ENCODE peak calls at places on chromosome 5, in five cellular contexts. Z is foreskin fibroblast, F is left lung, V is fibroblast of the aortic adventitia, H is Calu3. B is an unnamed sample.
A peak's percentile ranks its signal among the peaks of the same experiment; 100 is the strongest.

GRCh38 chr5:143968071-143968878 is 156.3 kb downstream of the HMHB1 start:
- DNase-seq in Z (peak; percentile 71), F (no peak), V (peak; percentile 87), H (peak; percentile 34), B (peak; percentile 37)

GRCh38 chr5:72611111-72611724 is 104.0 kb upstream of the ZNF366 start:
- DNase-seq in Z (peak; percentile 76), F (peak; percentile 86), V (peak; percentile 81), H (peak; percentile 74), B (peak; percentile 63)

GRCh38 chr5:86766103-86766502 is 148.4 kb downstream of the COX7C start:
- DNase-seq in Z (no peak), F (no peak), V (no peak), H (no peak), B (no peak)

GRCh38 chr5:162683280-162683679 is 615.7 kb downstream of the GABRG2 start:
- DNase-seq in Z (no peak), F (no peak), V (no peak), H (no peak), B (no peak)

GRCh38 chr5:32170303-32171170 is 3.6 kb downstream of the GOLPH3 start:
- DNase-seq in Z (peak; percentile 83), F (no peak), V (peak; percentile 88), H (no peak), B (no peak)

GRCh38 chr5:32450952-32451351 is 6.4 kb upstream of the ZFR start:
- DNase-seq in Z (no peak), F (no peak), V (no peak), H (no peak), B (no peak)

GRCh38 chr5:19853616-19854240 is 134.3 kb downstream of the CDH18 start:
- DNase-seq in Z (peak; percentile 17), F (no peak), V (peak; percentile 92), H (no peak), B (no peak)

GRCh38 chr5:73284196-73284795 is 111.3 kb downstream of the TMEM174 start:
- DNase-seq in Z (no peak), F (no peak), V (no peak), H (no peak), B (no peak)

GRCh38 chr5:130337179-130337888 is 433.1 kb downstream of the CHSY3 start:
- DNase-seq in Z (peak; percentile 6), F (peak; percentile 54), V (peak; percentile 87), H (no peak), B (no peak)

GRCh38 chr5:149223081-149223848 is 48.4 kb upstream of the AFAP1L1 start:
- DNase-seq in Z (no peak), F (no peak), V (no peak), H (no peak), B (no peak)

GRCh38 chr5:152237531-152237930 is 167.5 kb downstream of the NMUR2 start:
- DNase-seq in Z (no peak), F (no peak), V (no peak), H (no peak), B (no peak)

GRCh38 chr5:135162661-135163265 is 128.7 kb upstream of the PITX1 start:
- DNase-seq in Z (no peak), F (no peak), V (no peak), H (no peak), B (no peak)

GRCh38 chr5:42811591-42812392 is at the start of gene SELENOP:
- DNase-seq in Z (no peak), F (no peak), V (peak; percentile 26), H (peak; percentile 15), B (no peak)

GRCh38 chr5:158194561-158194961 is 335.6 kb upstream of the CLINT1 start:
- DNase-seq in Z (no peak), F (no peak), V (no peak), H (no peak), B (no peak)

GRCh38 chr5:74648835-74649286 is 8.3 kb upstream of the ENC1 start:
- DNase-seq in Z (peak; percentile 44), F (no peak), V (peak; percentile 79), H (peak; percentile 52), B (peak; percentile 65)

GRCh38 chr5:123449424-123449823 is 26.2 kb upstream of the CEP120 start:
- DNase-seq in Z (no peak), F (no peak), V (no peak), H (no peak), B (no peak)

GRCh38 chr5:109692011-109692410 is 2.3 kb downstream of the MAN2A1 start:
- DNase-seq in Z (peak; percentile 46), F (no peak), V (peak; percentile 69), H (no peak), B (no peak)

GRCh38 chr5:112316006-112316405 is 103.1 kb downstream of the EPB41L4A start:
- DNase-seq in Z (no peak), F (no peak), V (no peak), H (peak; percentile 39), B (no peak)

GRCh38 chr5:14932902-14933475 is 61.4 kb upstream of the ANKH start:
- DNase-seq in Z (peak; percentile 25), F (no peak), V (no peak), H (no peak), B (no peak)

GRCh38 chr5:59358497-59358896 is 535.0 kb downstream of the PDE4D start:
- DNase-seq in Z (no peak), F (no peak), V (peak; percentile 34), H (no peak), B (no peak)

GRCh38 chr5:158957196-158957595 is 142.5 kb downstream of the EBF1 start:
- DNase-seq in Z (no peak), F (no peak), V (no peak), H (no peak), B (no peak)

GRCh38 chr5:181088289-181088688 is 42.7 kb downstream of the OR2V1 start:
- DNase-seq in Z (no peak), F (no peak), V (no peak), H (no peak), B (no peak)
- TF ChIP-seq CTCF in Z (peak; percentile 32), F (no peak), V (peak; percentile 23), H (peak; percentile 44), B (peak; percentile 27)

GRCh38 chr5:132778856-132779255 is 1.8 kb upstream of the SEPTIN8 start:
- DNase-seq in Z (no peak), F (no peak), V (no peak), H (no peak), B (no peak)
- TF ChIP-seq CTCF in Z (no peak), F (no peak), V (no peak), H (no peak), B (no peak)

GRCh38 chr5:2566280-2566679 is 185.2 kb downstream of the IRX2 start:
- DNase-seq in Z (no peak), F (no peak), V (no peak), H (no peak), B (no peak)

GRCh38 chr5:2560435-2560834 is 191.0 kb downstream of the IRX2 start:
- DNase-seq in Z (no peak), F (no peak), V (no peak), H (no peak), B (no peak)

GRCh38 chr5:2562036-2562435 is 189.4 kb downstream of the IRX2 start:
- DNase-seq in Z (no peak), F (no peak), V (no peak), H (no peak), B (no peak)

GRCh38 chr5:2565147-2565546 is 186.3 kb downstream of the IRX2 start:
- DNase-seq in Z (no peak), F (no peak), V (no peak), H (no peak), B (no peak)

DNA sequence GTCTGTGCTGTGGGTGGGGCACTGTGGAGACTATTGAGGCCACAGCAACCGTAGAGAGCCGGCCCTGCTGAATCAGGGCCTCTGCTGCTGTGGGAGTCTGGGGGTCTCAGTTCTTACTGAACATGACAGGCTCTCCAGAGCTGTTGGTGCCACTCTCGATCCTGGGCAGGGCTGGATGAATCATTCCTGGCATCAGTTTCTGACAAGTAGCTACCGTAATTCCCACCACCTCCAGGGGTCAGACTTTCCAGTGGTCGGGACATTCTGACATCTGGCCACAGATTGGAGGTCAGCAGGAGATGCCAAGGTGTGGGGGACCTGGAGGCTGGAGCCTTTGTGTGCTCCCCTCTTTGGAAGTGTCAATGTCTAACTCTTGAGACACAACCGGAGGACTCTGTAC is 188.4 kb downstream of the IRX2 start:
- DNase-seq in Z (no peak), F (no peak), V (no peak), H (no peak), B (no peak)
- TF ChIP-seq CTCF in Z (no peak), F (no peak), V (no peak), H (no peak), B (no peak)

GRCh38 chr5:98735806-98736507 is 37.5 kb upstream of the RGMB start:
- DNase-seq in Z (peak; percentile 21), F (no peak), V (peak; percentile 88), H (no peak), B (no peak)

GRCh38 chr5:98736753-98737152 is 36.7 kb upstream of the RGMB start:
- DNase-seq in Z (no peak), F (no peak), V (no peak), H (no peak), B (no peak)

GRCh38 chr5:98734646-98735045 is 38.8 kb upstream of the RGMB start:
- DNase-seq in Z (no peak), F (no peak), V (no peak), H (no peak), B (no peak)
- TF ChIP-seq CTCF in Z (no peak), F (no peak), V (no peak), H (peak; percentile 28), B (no peak)

DNA sequence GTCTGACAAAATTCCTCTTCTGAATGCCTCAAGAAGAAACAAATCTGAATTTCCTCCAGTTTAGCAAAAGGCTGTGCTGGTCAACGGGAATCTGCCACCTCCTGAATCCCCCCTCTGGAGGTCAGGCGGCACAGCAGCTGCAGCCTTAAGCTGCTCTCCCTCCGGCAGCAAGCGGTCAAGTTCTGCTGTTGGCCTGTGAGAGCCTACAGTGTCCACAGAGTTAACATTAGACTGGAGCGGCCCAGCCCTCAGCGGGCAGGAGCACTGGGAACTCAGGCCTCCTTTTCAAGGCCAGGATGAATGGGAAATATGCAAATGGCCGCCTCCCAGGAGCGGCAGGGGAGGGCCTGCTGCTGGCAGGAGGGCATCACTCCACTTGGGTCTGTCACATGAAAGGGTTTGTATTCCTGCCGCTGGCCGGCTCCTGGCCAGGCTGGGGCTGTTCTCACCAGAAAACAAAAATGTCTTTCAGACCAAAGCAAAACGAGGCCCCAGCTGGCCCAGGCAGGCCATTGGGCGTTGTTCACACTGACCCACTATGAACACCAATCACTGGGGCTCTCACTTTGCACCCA is 8.2 kb downstream of the ACSL6 start:
- DNase-seq in Z (no peak), F (no peak), V (peak; percentile 16), H (no peak), B (no peak)
- TF ChIP-seq CTCF in Z (no peak), F (no peak), V (peak; percentile 36), H (no peak), B (no peak)

GRCh38 chr5:146595088-146595487 is 79.1 kb upstream of the GPR151 start:
- DNase-seq in Z (no peak), F (no peak), V (no peak), H (no peak), B (no peak)
- TF ChIP-seq CTCF in Z (no peak), F (no peak), V (no peak), H (no peak), B (no peak)